ENCODE peak calls at places on chromosomes 13 and 19, in seven cellular contexts. G is A549, N is Panc1, H is astrocyte, S is fibroblast of lung, Q is body of pancreas, A is HL-60. O is an unnamed sample.

GRCh38 chr19:50214699-50215543 is 11.5 kb downstream of the MYH14 start:
- DNase-seq in G (no peak), N (no peak), H (no peak), S (no peak), Q (peak), A (no peak), O (no peak)

GRCh38 chr13:103762523-103762922 is 696.3 kb upstream of the SLC10A2 start:
- DNase-seq in G (no peak), N (no peak), H (no peak), S (no peak), Q (no peak), A (no peak), O (no peak)

GRCh38 chr19:48833977-48834376 is 2.3 kb downstream of the HSD17B14 start:
- DNase-seq in G (no peak), N (no peak), H (no peak), S (no peak), Q (no peak), A (no peak), O (no peak)

GRCh38 chr19:4369109-4369887 is 25.9 kb downstream of the MPND start:
- DNase-seq in G (no peak), N (no peak), H (no peak), S (no peak), Q (no peak), A (peak), O (no peak)

GRCh38 chr19:19009951-19010350 is 23.4 kb downstream of the SUGP2 start:
- DNase-seq in G (no peak), N (no peak), H (no peak), S (no peak), Q (no peak), A (no peak), O (no peak)

GRCh38 chr19:45508931-45509691 is 1.8 kb downstream of the VASP start:
- DNase-seq in G (peak), N (no peak), H (peak), S (peak), Q (peak), A (peak), O (peak)

GRCh38 chr13:90867336-90867683 is 480.2 kb upstream of the MIR17HG start:
- DNase-seq in G (peak), N (peak), H (peak), S (peak), Q (peak), A (peak), O (peak)

GRCh38 chr13:61954092-61954491 is 538.4 kb upstream of the PCDH20 start:
- DNase-seq in G (no peak), N (peak), H (no peak), S (peak), Q (no peak), A (no peak), O (peak)

GRCh38 chr19:39202998-39203355 is 1.1 kb downstream of the SYCN start:
- DNase-seq in G (no peak), N (no peak), H (no peak), S (no peak), Q (no peak), A (no peak), O (no peak)

GRCh38 chr19:51784922-51785690 is 9.9 kb upstream of the FPR3 start:
- DNase-seq in G (no peak), N (no peak), H (peak), S (peak), Q (peak), A (peak), O (peak)

GRCh38 chr13:26342898-26343297 is 89.0 kb downstream of the CDK8 start:
- DNase-seq in G (no peak), N (no peak), H (no peak), S (no peak), Q (no peak), A (no peak), O (no peak)

DNA sequence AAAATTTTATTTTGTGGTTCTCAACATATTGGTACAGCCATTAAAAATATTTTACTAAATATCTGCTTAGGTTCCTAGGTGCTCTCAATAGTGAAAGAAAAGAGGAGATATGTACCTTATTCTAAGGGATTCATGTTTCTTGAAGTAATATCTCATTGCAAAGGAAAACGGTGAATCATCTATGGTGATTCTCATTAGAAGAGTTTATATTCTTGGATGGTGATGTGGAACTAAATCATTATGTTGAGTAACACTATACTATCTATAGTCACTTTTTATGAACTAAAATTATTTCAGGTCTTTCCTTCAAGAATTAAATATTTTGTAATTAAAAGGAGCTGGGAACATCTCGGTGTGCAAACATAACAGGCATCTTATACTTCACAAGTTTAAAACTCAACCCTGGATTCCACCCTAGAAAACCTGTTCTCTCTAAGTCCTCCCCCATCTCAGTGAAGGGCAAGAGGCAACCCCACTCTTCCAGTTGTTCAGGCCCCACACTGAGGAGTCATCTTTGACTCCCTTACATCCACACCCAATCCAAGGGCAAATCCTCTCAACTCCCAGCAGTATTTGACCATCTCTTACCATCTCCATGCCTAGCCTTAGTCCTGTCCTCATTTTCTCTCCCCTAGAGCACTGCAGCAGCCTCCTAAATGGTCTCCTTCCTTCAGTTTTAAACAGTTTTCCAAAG is 140.1 kb downstream of the RGCC start:
- DNase-seq in G (no peak), N (no peak), H (peak), S (peak), Q (no peak), A (no peak), O (peak)
- TF ChIP-seq CTCF in G (no peak), N (no peak), H (no peak), S (no peak), Q (no peak), A (no peak), O (no peak)

DNA sequence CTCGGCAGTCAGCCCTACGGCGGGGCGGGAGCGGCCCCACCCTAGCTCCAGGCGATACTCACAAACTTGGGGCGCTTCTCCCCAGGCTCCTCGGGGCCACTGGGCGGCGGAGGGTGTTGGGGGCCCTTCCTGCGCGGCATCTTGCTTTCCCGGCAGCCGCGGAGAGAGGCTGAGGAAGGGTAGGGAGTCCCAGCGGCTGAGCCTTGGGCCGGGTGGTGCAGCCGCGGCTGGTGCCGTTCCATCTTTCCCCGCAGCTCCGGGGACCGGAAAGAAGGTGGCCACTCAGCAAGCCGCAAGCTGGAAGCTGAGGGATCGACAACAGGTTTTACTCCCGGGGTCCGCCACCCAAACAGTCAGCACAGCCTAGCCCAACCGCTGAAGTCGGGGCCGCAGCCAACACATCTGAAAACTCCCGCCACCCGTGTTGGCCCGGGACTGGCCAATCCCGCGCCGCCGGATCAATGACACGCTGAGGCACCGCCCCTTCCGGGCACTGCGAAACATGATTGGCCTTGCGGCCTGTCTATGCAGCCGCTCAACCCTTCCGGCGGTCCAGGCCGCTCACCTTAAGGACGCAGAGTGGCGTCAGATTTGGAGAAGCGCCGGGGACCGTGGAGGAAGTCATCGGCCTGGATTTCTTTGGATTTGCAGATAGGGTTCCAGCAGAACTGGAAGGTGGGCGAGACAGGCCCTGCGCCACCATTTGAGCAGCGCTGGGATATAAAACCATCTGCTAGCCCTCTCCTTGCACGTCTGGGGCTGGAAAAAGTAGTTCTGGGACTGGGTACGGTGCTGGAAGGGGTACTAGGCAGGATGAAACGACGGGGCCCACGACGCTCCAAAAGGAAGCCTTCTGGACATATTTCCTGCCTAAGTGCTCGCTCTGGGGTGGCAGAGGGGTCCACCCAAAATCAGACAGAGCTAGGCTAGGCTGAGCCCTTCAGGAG is at the start of gene DIAPH3:
- DNase-seq in G (peak), N (peak), H (peak), S (peak), Q (peak), A (peak), O (peak)
- H3K4me3 ChIP-seq in G (peak), N (peak), H (peak), S (peak), Q (peak), A (peak), O (peak)

GRCh38 chr13:113651511-113652403 is 6.2 kb downstream of the ATP4B start:
- DNase-seq in G (no peak), N (no peak), H (no peak), S (no peak), Q (peak), A (no peak), O (no peak)
- TF ChIP-seq CTCF in G (no peak), N (no peak), H (no peak), S (no peak), Q (no peak), A (no peak), O (no peak)

DNA sequence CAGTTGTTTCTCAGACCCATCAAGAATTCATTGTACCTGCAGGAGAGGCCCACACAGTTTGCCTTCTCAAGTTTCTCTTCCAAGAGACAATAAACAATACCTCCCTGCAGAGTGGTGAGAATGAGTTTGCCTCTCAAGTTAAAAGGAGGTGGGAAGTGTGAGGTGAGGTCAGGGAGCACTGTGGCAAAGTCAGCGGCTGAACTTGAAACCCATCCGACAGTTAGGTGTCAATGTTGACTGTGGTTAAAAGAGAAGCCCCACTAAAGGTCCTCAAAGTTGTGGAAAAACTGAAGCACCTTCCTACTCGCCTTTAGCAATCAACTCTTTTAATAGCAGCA is 73.0 kb upstream of the TSC22D1 start:
- DNase-seq in G (no peak), N (no peak), H (no peak), S (no peak), Q (no peak), A (no peak), O (no peak)
- H3K4me3 ChIP-seq in G (no peak), N (no peak), H (no peak), S (no peak), Q (no peak), A (no peak), O (no peak)

O was measured in choroid plexus epithelial cell.